ENCODE peak calls at places on chromosome 7, in nine cellular contexts. I, D, F, V, E, P, S, O and T are unnamed samples.

GRCh38 chr7:65238785-65239184 is 134.9 kb upstream of the ZNF92 start:
- DNase-seq in I (no peak), D (no peak), F (no peak), V (no peak), E (peak), P (no peak), S (no peak), O (no peak), T (no peak)

GRCh38 chr7:108805808-108806397 is 236.2 kb downstream of the DNAJB9 start:
- DNase-seq in I (no peak), D (no peak), F (peak), V (no peak), E (peak), P (peak), S (no peak), O (no peak), T (no peak)

GRCh38 chr7:156151082-156151481 is 338.8 kb upstream of the SHH start:
- DNase-seq in I (no peak), D (no peak), F (no peak), V (no peak), E (no peak), P (no peak), S (no peak), O (no peak), T (no peak)

GRCh38 chr7:1113548-1113885 is 25.6 kb downstream of the GPER1 start:
- DNase-seq in I (no peak), D (no peak), F (no peak), V (no peak), E (no peak), P (no peak), S (no peak), O (no peak), T (no peak)

GRCh38 chr7:151689196-151689971 is 169.7 kb upstream of the RHEB start:
- DNase-seq in I (no peak), D (no peak), F (no peak), V (no peak), E (no peak), P (no peak), S (no peak), O (no peak), T (peak)

GRCh38 chr7:116030626-116031276 is at the start of gene TFEC:
- DNase-seq in I (no peak), D (no peak), F (no peak), V (no peak), E (no peak), P (no peak), S (no peak), O (no peak), T (no peak)

GRCh38 chr7:148886844-148887243 is 2.8 kb upstream of the EZH2 start:
- DNase-seq in I (no peak), D (no peak), F (no peak), V (no peak), E (no peak), P (no peak), S (no peak), O (no peak), T (no peak)

GRCh38 chr7:116087291-116087690 is 56.7 kb upstream of the TFEC start:
- DNase-seq in I (no peak), D (no peak), F (no peak), V (no peak), E (no peak), P (no peak), S (no peak), O (no peak), T (no peak)

GRCh38 chr7:127290801-127291361 is 38.1 kb upstream of the GRM8 start:
- DNase-seq in I (no peak), D (no peak), F (no peak), V (no peak), E (no peak), P (no peak), S (no peak), O (no peak), T (no peak)

GRCh38 chr7:42170724-42171123 is 66.3 kb downstream of the GLI3 start:
- DNase-seq in I (no peak), D (no peak), F (no peak), V (no peak), E (no peak), P (no peak), S (no peak), O (no peak), T (no peak)

GRCh38 chr7:1883031-1883761 is 213.1 kb downstream of the ELFN1 start:
- DNase-seq in I (no peak), D (no peak), F (no peak), V (no peak), E (no peak), P (peak), S (no peak), O (no peak), T (no peak)

GRCh38 chr7:81094952-81095351 is 176.1 kb upstream of the SEMA3C start:
- DNase-seq in I (no peak), D (no peak), F (no peak), V (no peak), E (no peak), P (no peak), S (no peak), O (no peak), T (no peak)

GRCh38 chr7:88101769-88102168 is 118.1 kb downstream of the SRI start:
- DNase-seq in I (no peak), D (no peak), F (no peak), V (no peak), E (no peak), P (no peak), S (no peak), O (no peak), T (no peak)
- TF ChIP-seq EP300 in I (no peak), D (no peak), F (no peak), V (no peak), E (no peak), P (no peak), S (no peak), O (no peak), T (no peak)

DNA sequence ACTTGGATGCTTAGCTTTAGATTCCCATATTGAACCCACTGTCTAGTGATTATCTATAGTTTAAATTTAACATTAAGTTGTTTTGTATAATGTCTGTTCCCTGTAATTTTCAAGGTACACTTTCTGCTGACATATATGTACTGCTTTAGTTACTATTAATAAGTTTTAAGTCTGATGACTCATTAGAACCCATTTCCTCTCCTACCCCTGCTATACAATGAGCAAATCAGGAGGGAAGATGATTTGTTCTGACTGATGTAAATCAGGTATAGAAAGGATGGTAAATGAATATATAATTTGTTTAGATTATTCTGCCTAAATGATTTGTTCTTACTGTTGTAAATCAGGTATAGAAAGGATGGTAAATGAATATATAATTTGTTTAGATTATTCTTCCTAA is 691.8 kb downstream of the NXPH1 start:
- DNase-seq in I (no peak), D (no peak), F (no peak), V (no peak), E (no peak), P (no peak), S (no peak), O (no peak), T (no peak)
- TF ChIP-seq CTCF in I (no peak), D (no peak), F (no peak), V (no peak), E (no peak), P (no peak), S (no peak), O (no peak), T (no peak)

GRCh38 chr7:95843286-95843685 is 70.9 kb downstream of the DYNC1I1 start:
- DNase-seq in I (no peak), D (no peak), F (no peak), V (no peak), E (peak), P (no peak), S (no peak), O (no peak), T (no peak)

GRCh38 chr7:95845007-95845406 is 72.7 kb downstream of the DYNC1I1 start:
- DNase-seq in I (no peak), D (no peak), F (no peak), V (no peak), E (no peak), P (no peak), S (no peak), O (no peak), T (no peak)

GRCh38 chr7:95847061-95847460 is 74.7 kb downstream of the DYNC1I1 start:
- DNase-seq in I (no peak), D (no peak), F (no peak), V (no peak), E (no peak), P (no peak), S (no peak), O (no peak), T (no peak)

GRCh38 chr7:95840953-95841950 is 68.9 kb downstream of the DYNC1I1 start:
- DNase-seq in I (no peak), D (no peak), F (peak), V (no peak), E (peak), P (peak), S (no peak), O (no peak), T (no peak)
- TF ChIP-seq EP300 in I (no peak), D (no peak), F (no peak), V (no peak), E (no peak), P (no peak), S (no peak), O (no peak), T (no peak)

DNA sequence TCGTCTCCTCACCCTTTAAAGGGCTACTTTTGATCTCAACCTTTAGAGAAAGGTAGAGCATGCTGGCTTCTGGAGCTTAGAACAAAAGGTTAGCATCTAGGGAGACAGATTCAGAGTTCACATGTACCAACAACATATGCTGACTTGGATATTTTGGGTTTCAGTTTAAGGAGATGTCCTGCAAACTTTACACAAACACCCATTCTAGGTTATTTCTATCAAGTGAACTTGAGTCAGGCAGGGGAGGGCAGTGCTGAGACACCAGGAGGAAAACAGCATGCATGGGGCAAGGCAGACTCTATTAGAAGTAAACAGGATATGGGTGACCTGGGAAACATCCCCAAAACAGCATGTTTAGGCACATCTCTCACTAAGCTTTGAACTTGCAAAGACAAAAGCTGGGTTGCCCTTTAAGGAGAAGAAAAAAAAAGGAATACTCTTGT is 43.8 kb downstream of the ARL4A start:
- DNase-seq in I (no peak), D (no peak), F (no peak), V (no peak), E (no peak), P (no peak), S (no peak), O (no peak), T (no peak)
- TF ChIP-seq CTCF in I (no peak), D (no peak), F (peak), V (no peak), E (no peak), P (no peak), S (no peak), O (no peak), T (no peak)

GRCh38 chr7:133265821-133266220 is 12.9 kb downstream of the EXOC4 start:
- DNase-seq in I (no peak), D (no peak), F (no peak), V (no peak), E (no peak), P (no peak), S (no peak), O (no peak), T (no peak)
- TF ChIP-seq EP300 in I (no peak), D (no peak), F (no peak), V (no peak), E (no peak), P (no peak), S (no peak), O (no peak), T (no peak)

GRCh38 chr7:140304071-140304799 is 94.1 kb downstream of the SLC37A3 start:
- DNase-seq in I (no peak), D (no peak), F (peak), V (no peak), E (peak), P (no peak), S (no peak), O (no peak), T (no peak)
- TF ChIP-seq CTCF in I (no peak), D (no peak), F (peak), V (peak), E (peak), P (peak), S (peak), O (no peak), T (no peak)

GRCh38 chr7:102897211-102897621 is 15.6 kb upstream of the LRRC17 start:
- DNase-seq in I (no peak), D (no peak), F (no peak), V (no peak), E (peak), P (no peak), S (no peak), O (no peak), T (no peak)
- TF ChIP-seq EP300 in I (no peak), D (no peak), F (no peak), V (no peak), E (peak), P (no peak), S (no peak), O (no peak), T (no peak)

DNA sequence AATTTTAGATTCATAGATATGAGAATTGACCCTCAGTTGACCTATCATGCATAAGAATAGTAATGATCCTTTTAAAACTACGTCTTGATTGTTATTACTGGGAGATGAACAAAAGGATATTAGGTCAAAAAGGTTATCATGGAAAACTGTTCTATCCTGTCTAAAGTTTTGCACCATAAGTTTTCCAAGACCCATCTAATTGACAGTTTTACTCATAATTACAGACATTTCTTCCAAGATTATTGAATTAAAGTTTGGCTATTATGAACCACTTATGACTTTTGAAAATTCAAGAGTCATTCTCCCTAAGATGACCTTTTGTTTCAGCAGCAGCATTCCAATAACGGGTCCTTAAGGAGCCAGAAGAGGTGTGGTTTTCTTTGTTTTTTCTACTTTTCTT is 144.3 kb downstream of the WNT2 start:
- DNase-seq in I (no peak), D (no peak), F (no peak), V (no peak), E (no peak), P (no peak), S (no peak), O (no peak), T (no peak)
- TF ChIP-seq CTCF in I (no peak), D (no peak), F (no peak), V (no peak), E (no peak), P (no peak), S (no peak), O (no peak), T (no peak)

DNA sequence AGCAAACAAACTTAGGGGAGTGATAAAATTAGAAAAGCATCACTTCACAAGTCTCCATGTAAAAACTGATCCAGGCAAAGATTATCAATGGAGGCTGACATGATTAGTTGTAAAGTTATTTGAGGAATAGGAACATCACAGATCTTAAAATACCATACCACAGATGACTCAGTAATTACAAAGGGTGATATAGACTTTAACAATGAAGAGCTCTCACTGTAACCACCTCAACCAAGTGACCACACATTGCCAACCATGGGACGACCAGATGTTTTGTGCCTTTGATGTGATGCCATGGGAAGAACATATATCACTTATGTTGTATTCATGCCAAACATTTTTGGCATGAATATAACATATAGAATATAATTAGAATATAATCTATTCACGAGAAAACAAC is 11.7 kb downstream of the AASS start:
- DNase-seq in I (no peak), D (no peak), F (no peak), V (no peak), E (no peak), P (no peak), S (no peak), O (no peak), T (no peak)
- TF ChIP-seq EP300 in I (no peak), D (no peak), F (no peak), V (no peak), E (no peak), P (no peak), S (no peak), O (no peak), T (no peak)